ENCODE peak calls at places on chromosomes 12 and 14, in six cellular contexts. One of them, this sample, is unnamed.

GRCh38 chr12:29614926-29615325 is 117.4 kb upstream of the OVCH1 start:
- DNase-seq in aorta: no peak
- DNase-seq in adrenal gland: no peak
- DNase-seq in IMR-90: no peak
- DNase-seq in NT2/D1: no peak
- DNase-seq in right lobe of liver: no peak
- DNase-seq in this sample: no peak

GRCh38 chr12:95637010-95637409 is 85.7 kb upstream of the USP44 start:
- DNase-seq in aorta: no peak
- DNase-seq in adrenal gland: no peak
- DNase-seq in IMR-90: no peak
- DNase-seq in NT2/D1: no peak
- DNase-seq in right lobe of liver: no peak
- DNase-seq in this sample: no peak

GRCh38 chr12:60197589-60197988 is 601.8 kb downstream of the SLC16A7 start:
- DNase-seq in aorta: no peak
- DNase-seq in adrenal gland: no peak
- DNase-seq in IMR-90: peak; percentile 77
- DNase-seq in NT2/D1: no peak
- DNase-seq in right lobe of liver: no peak
- DNase-seq in this sample: no peak

GRCh38 chr12:56661979-56662638 is 16.3 kb upstream of the ATP5F1B start:
- DNase-seq in aorta: no peak
- DNase-seq in adrenal gland: peak; percentile 10
- DNase-seq in IMR-90: no peak
- DNase-seq in NT2/D1: no peak
- DNase-seq in right lobe of liver: no peak
- DNase-seq in this sample: no peak

GRCh38 chr12:99334737-99335136 is 312.8 kb upstream of the GARIN6 start:
- DNase-seq in aorta: no peak
- DNase-seq in adrenal gland: no peak
- DNase-seq in IMR-90: no peak
- DNase-seq in NT2/D1: no peak
- DNase-seq in right lobe of liver: no peak
- DNase-seq in this sample: no peak

GRCh38 chr14:74952697-74953484 is 2.5 kb downstream of the PGF start:
- DNase-seq in aorta: peak; percentile 49
- DNase-seq in adrenal gland: no peak
- DNase-seq in IMR-90: no peak
- DNase-seq in NT2/D1: no peak
- DNase-seq in right lobe of liver: no peak
- DNase-seq in this sample: no peak

GRCh38 chr12:64187370-64187769 is 34.7 kb downstream of the KICS2 start:
- DNase-seq in aorta: no peak
- DNase-seq in adrenal gland: no peak
- DNase-seq in IMR-90: peak; percentile 74
- DNase-seq in NT2/D1: no peak
- DNase-seq in right lobe of liver: no peak
- DNase-seq in this sample: no peak

GRCh38 chr14:80378084-80378483 is 166.8 kb upstream of the DIO2 start:
- DNase-seq in aorta: no peak
- DNase-seq in adrenal gland: no peak
- DNase-seq in IMR-90: no peak
- DNase-seq in NT2/D1: no peak
- DNase-seq in right lobe of liver: no peak
- DNase-seq in this sample: no peak

GRCh38 chr12:114938487-114939210 is 254.7 kb upstream of the TBX3 start:
- DNase-seq in aorta: no peak
- DNase-seq in adrenal gland: no peak
- DNase-seq in IMR-90: no peak
- DNase-seq in NT2/D1: no peak
- DNase-seq in right lobe of liver: no peak
- DNase-seq in this sample: no peak

GRCh38 chr12:92341333-92341691 is 195.7 kb upstream of the BTG1 start:
- DNase-seq in aorta: no peak
- DNase-seq in adrenal gland: no peak
- DNase-seq in IMR-90: no peak
- DNase-seq in NT2/D1: no peak
- DNase-seq in right lobe of liver: no peak
- DNase-seq in this sample: no peak

GRCh38 chr12:51335931-51336330 is 10.5 kb downstream of the CELA1 start:
- DNase-seq in aorta: no peak
- DNase-seq in adrenal gland: no peak
- DNase-seq in IMR-90: no peak
- DNase-seq in NT2/D1: no peak
- DNase-seq in right lobe of liver: no peak
- DNase-seq in this sample: no peak

GRCh38 chr12:119417440-119417839 is 82.9 kb downstream of the CCDC60 start:
- DNase-seq in aorta: no peak
- DNase-seq in adrenal gland: no peak
- DNase-seq in IMR-90: no peak
- DNase-seq in NT2/D1: no peak
- DNase-seq in right lobe of liver: no peak
- DNase-seq in this sample: no peak

GRCh38 chr12:3558255-3558654 is 67.3 kb downstream of the PRMT8 start:
- DNase-seq in aorta: no peak
- DNase-seq in adrenal gland: no peak
- DNase-seq in IMR-90: no peak
- DNase-seq in NT2/D1: no peak
- DNase-seq in right lobe of liver: no peak
- DNase-seq in this sample: no peak

GRCh38 chr12:107263980-107264379 is 170.6 kb upstream of the CRY1 start:
- DNase-seq in aorta: no peak
- DNase-seq in adrenal gland: no peak
- DNase-seq in IMR-90: no peak
- DNase-seq in NT2/D1: no peak
- DNase-seq in right lobe of liver: no peak
- DNase-seq in this sample: no peak

GRCh38 chr14:63857467-63858030 is 4.7 kb downstream of the SYNE2 start:
- DNase-seq in aorta: no peak
- DNase-seq in adrenal gland: no peak
- DNase-seq in IMR-90: no peak
- DNase-seq in NT2/D1: no peak
- DNase-seq in right lobe of liver: no peak
- DNase-seq in this sample: no peak

GRCh38 chr12:124727244-124727673 is 136.4 kb downstream of the SCARB1 start:
- DNase-seq in aorta: peak; percentile 93
- DNase-seq in adrenal gland: peak; percentile 97
- DNase-seq in IMR-90: no peak
- DNase-seq in NT2/D1: no peak
- DNase-seq in right lobe of liver: peak; percentile 97
- DNase-seq in this sample: no peak

GRCh38 chr12:104303538-104304151 is at the start of gene EID3:
- DNase-seq in aorta: peak; percentile 95
- DNase-seq in adrenal gland: peak; percentile 90
- DNase-seq in IMR-90: peak; percentile 73
- DNase-seq in NT2/D1: no peak
- DNase-seq in right lobe of liver: peak; percentile 92
- DNase-seq in this sample: peak; percentile 96

GRCh38 chr12:50923361-50924130 is 28.8 kb upstream of the HIGD1C start:
- DNase-seq in aorta: no peak
- DNase-seq in adrenal gland: no peak
- DNase-seq in IMR-90: no peak
- DNase-seq in NT2/D1: no peak
- DNase-seq in right lobe of liver: no peak
- DNase-seq in this sample: no peak

GRCh38 chr12:11941601-11942360 is 129.0 kb upstream of the BCL2L14 start:
- DNase-seq in aorta: no peak
- DNase-seq in adrenal gland: no peak
- DNase-seq in IMR-90: peak; percentile 81
- DNase-seq in NT2/D1: no peak
- DNase-seq in right lobe of liver: no peak
- DNase-seq in this sample: no peak

GRCh38 chr12:44193281-44193680 is 357.4 kb downstream of the TMEM117 start:
- DNase-seq in aorta: no peak
- DNase-seq in adrenal gland: no peak
- DNase-seq in IMR-90: no peak
- DNase-seq in NT2/D1: peak; percentile 6
- DNase-seq in right lobe of liver: no peak
- DNase-seq in this sample: no peak

GRCh38 chr12:49809369-49810158 is 18.6 kb downstream of the NCKAP5L start:
- DNase-seq in aorta: peak; percentile 56
- DNase-seq in adrenal gland: no peak
- DNase-seq in IMR-90: no peak
- DNase-seq in NT2/D1: peak; percentile 64
- DNase-seq in right lobe of liver: no peak
- DNase-seq in this sample: peak; percentile 73

GRCh38 chr12:91763654-91764439 is 381.8 kb downstream of the BTG1 start:
- DNase-seq in aorta: no peak
- DNase-seq in adrenal gland: no peak
- DNase-seq in IMR-90: no peak
- DNase-seq in NT2/D1: no peak
- DNase-seq in right lobe of liver: no peak
- DNase-seq in this sample: no peak

GRCh38 chr12:32533971-32534590 is 134.7 kb downstream of the FGD4 start:
- DNase-seq in aorta: peak; percentile 73
- DNase-seq in adrenal gland: peak; percentile 78
- DNase-seq in IMR-90: peak; percentile 98
- DNase-seq in NT2/D1: peak; percentile 59
- DNase-seq in right lobe of liver: peak; percentile 84
- DNase-seq in this sample: peak; percentile 31

GRCh38 chr14:67371247-67372148 is 11.4 kb downstream of the EIF2S1 start:
- DNase-seq in aorta: no peak
- DNase-seq in adrenal gland: no peak
- DNase-seq in IMR-90: no peak
- DNase-seq in NT2/D1: no peak
- DNase-seq in right lobe of liver: no peak
- DNase-seq in this sample: no peak

GRCh38 chr12:56151672-56152131 is 685 bp upstream of the MYL6B start:
- DNase-seq in aorta: peak; percentile 62
- DNase-seq in adrenal gland: peak; percentile 73
- DNase-seq in IMR-90: no peak
- DNase-seq in NT2/D1: peak; percentile 58
- DNase-seq in right lobe of liver: peak; percentile 51
- DNase-seq in this sample: peak; percentile 84

GRCh38 chr12:77122236-77122635 is 56.9 kb upstream of the E2F7 start:
- DNase-seq in aorta: no peak
- DNase-seq in adrenal gland: no peak
- DNase-seq in IMR-90: peak; percentile 97
- DNase-seq in NT2/D1: no peak
- DNase-seq in right lobe of liver: no peak
- DNase-seq in this sample: no peak

GRCh38 chr14:104787736-104788532 is 7.6 kb downstream of the AKT1 start:
- DNase-seq in aorta: peak; percentile 82
- DNase-seq in adrenal gland: no peak
- DNase-seq in IMR-90: no peak
- DNase-seq in NT2/D1: no peak
- DNase-seq in right lobe of liver: no peak
- DNase-seq in this sample: no peak

GRCh38 chr12:62713190-62713589 is 221.8 kb downstream of the PPM1H start:
- DNase-seq in aorta: no peak
- DNase-seq in adrenal gland: no peak
- DNase-seq in IMR-90: no peak
- DNase-seq in NT2/D1: no peak
- DNase-seq in right lobe of liver: no peak
- DNase-seq in this sample: no peak

GRCh38 chr12:11578461-11578993 is 70.9 kb upstream of the ETV6 start:
- DNase-seq in aorta: no peak
- DNase-seq in adrenal gland: no peak
- DNase-seq in IMR-90: no peak
- DNase-seq in NT2/D1: no peak
- DNase-seq in right lobe of liver: no peak
- DNase-seq in this sample: no peak

GRCh38 chr12:29901585-29901984 is 117.8 kb upstream of the TMTC1 start:
- DNase-seq in aorta: no peak
- DNase-seq in adrenal gland: no peak
- DNase-seq in IMR-90: no peak
- DNase-seq in NT2/D1: peak; percentile 67
- DNase-seq in right lobe of liver: no peak
- DNase-seq in this sample: peak; percentile 70

GRCh38 chr14:103733651-103734050 is 18.0 kb downstream of the ZFYVE21 start:
- DNase-seq in aorta: no peak
- DNase-seq in adrenal gland: no peak
- DNase-seq in IMR-90: no peak
- DNase-seq in NT2/D1: no peak
- DNase-seq in right lobe of liver: no peak
- DNase-seq in this sample: no peak

GRCh38 chr12:21615441-21615840 is 10.8 kb upstream of the GYS2 start:
- DNase-seq in aorta: no peak
- DNase-seq in adrenal gland: no peak
- DNase-seq in IMR-90: no peak
- DNase-seq in NT2/D1: no peak
- DNase-seq in right lobe of liver: no peak
- DNase-seq in this sample: no peak

GRCh38 chr12:9104087-9104486 is 11.6 kb downstream of the A2M start:
- DNase-seq in aorta: no peak
- DNase-seq in adrenal gland: no peak
- DNase-seq in IMR-90: no peak
- DNase-seq in NT2/D1: no peak
- DNase-seq in right lobe of liver: no peak
- DNase-seq in this sample: no peak
- H3K36me3 ChIP-seq in aorta: peaks cover 21% of the 10 kb centered on the region
- H3K36me3 ChIP-seq in adrenal gland: no peaks in the 10 kb centered on the region
- H3K36me3 ChIP-seq in IMR-90: peaks cover 4% of the 10 kb centered on the region
- H3K36me3 ChIP-seq in NT2/D1: no peaks in the 10 kb centered on the region
- H3K36me3 ChIP-seq in right lobe of liver: peaks cover 85% of the 10 kb centered on the region
- H3K36me3 ChIP-seq in this sample: no peaks in the 10 kb centered on the region

GRCh38 chr12:25368542-25368941 is 117.8 kb upstream of the KRAS start:
- DNase-seq in aorta: no peak
- DNase-seq in adrenal gland: no peak
- DNase-seq in IMR-90: no peak
- DNase-seq in NT2/D1: no peak
- DNase-seq in right lobe of liver: no peak
- DNase-seq in this sample: no peak
- H3K36me3 ChIP-seq in aorta: no peaks in the 10 kb centered on the region
- H3K36me3 ChIP-seq in adrenal gland: no peaks in the 10 kb centered on the region
- H3K36me3 ChIP-seq in IMR-90: no peaks in the 10 kb centered on the region
- H3K36me3 ChIP-seq in NT2/D1: no peaks in the 10 kb centered on the region
- H3K36me3 ChIP-seq in right lobe of liver: no peaks in the 10 kb centered on the region
- H3K36me3 ChIP-seq in this sample: no peaks in the 10 kb centered on the region

DNA sequence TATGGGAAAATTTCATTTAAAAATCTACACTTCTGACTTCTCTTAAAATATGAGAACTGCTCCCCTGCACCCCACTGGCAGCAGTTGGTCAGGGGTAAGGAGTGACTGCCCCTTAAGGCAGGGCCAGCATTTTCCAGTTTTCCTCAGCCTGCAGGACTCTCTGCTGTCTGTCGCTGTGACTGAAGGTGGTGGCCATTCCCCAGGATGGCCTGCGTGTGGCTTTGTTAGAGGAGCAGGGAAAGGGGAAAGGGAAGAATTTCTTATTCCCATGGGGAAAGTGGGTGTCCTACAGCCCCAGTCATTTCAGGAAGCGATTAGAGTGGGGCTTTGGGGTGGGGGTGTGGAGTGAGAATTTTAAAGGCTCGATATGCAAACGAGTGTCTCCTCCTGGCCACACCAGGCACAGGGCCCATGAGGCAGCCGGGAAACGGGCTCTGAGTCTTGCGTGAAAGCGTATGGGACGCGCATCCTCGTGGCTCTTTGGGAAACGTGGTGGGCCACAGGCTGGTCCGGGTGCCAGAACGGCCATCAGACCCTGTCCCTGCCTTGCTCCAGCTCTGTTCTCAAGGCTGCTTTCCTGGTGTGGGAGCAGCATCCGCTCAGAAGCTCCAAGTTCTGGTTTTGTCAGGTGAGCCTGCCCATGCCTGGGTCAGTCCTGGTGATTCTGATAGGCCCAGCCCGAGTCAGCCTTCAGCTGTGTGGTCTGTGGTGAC is 23.5 kb downstream of the ADGRD1 start:
- DNase-seq in aorta: no peak
- DNase-seq in adrenal gland: no peak
- DNase-seq in IMR-90: no peak
- DNase-seq in NT2/D1: no peak
- DNase-seq in right lobe of liver: no peak
- DNase-seq in this sample: no peak
- H3K36me3 ChIP-seq in aorta: no peaks in the 10 kb centered on the region
- H3K36me3 ChIP-seq in adrenal gland: no peaks in the 10 kb centered on the region
- H3K36me3 ChIP-seq in IMR-90: no peaks in the 10 kb centered on the region
- H3K36me3 ChIP-seq in NT2/D1: no peaks in the 10 kb centered on the region
- H3K36me3 ChIP-seq in right lobe of liver: no peaks in the 10 kb centered on the region
- H3K36me3 ChIP-seq in this sample: no peaks in the 10 kb centered on the region

GRCh38 chr12:94555687-94556086 is 94.7 kb downstream of the TMCC3 start:
- DNase-seq in aorta: no peak
- DNase-seq in adrenal gland: no peak
- DNase-seq in IMR-90: no peak
- DNase-seq in NT2/D1: no peak
- DNase-seq in right lobe of liver: no peak
- DNase-seq in this sample: no peak
- H3K36me3 ChIP-seq in aorta: no peaks in the 10 kb centered on the region
- H3K36me3 ChIP-seq in adrenal gland: no peaks in the 10 kb centered on the region
- H3K36me3 ChIP-seq in IMR-90: no peaks in the 10 kb centered on the region
- H3K36me3 ChIP-seq in NT2/D1: no peaks in the 10 kb centered on the region
- H3K36me3 ChIP-seq in right lobe of liver: no peaks in the 10 kb centered on the region
- H3K36me3 ChIP-seq in this sample: no peaks in the 10 kb centered on the region

This sample was measured in H7.